ENCODE peak calls at places on chromosomes 6 and 20, in four cellular contexts. One of them, this sample, is unnamed.

GRCh38 chr20:577167-577791 is 32.8 kb downstream of the TCF15 start:
- DNase-seq in brain microvascular endothelial cell: no peak
- DNase-seq in sigmoid colon: no peak
- DNase-seq in GM23338: peak; percentile 88
- DNase-seq in this sample: peak; percentile 28

GRCh38 chr6:127015858-127016257 is 102.6 kb upstream of the RSPO3 start:
- DNase-seq in brain microvascular endothelial cell: no peak
- DNase-seq in sigmoid colon: no peak
- DNase-seq in GM23338: peak; percentile 36
- DNase-seq in this sample: no peak

GRCh38 chr20:31670371-31671228 is 32.9 kb downstream of the COX4I2 start:
- DNase-seq in brain microvascular endothelial cell: peak; percentile 19
- DNase-seq in sigmoid colon: peak; percentile 87
- DNase-seq in GM23338: no peak
- DNase-seq in this sample: no peak

GRCh38 chr6:136647363-136647763 is 97.1 kb upstream of the MAP7 start:
- DNase-seq in brain microvascular endothelial cell: peak; percentile 92
- DNase-seq in sigmoid colon: no peak
- DNase-seq in GM23338: no peak
- DNase-seq in this sample: no peak

GRCh38 chr6:118606858-118607257 is 44.5 kb downstream of the CEP85L start:
- DNase-seq in brain microvascular endothelial cell: no peak
- DNase-seq in sigmoid colon: no peak
- DNase-seq in GM23338: no peak
- DNase-seq in this sample: no peak

GRCh38 chr6:57313711-57314471 is 3.5 kb upstream of the PRIM2 start:
- DNase-seq in brain microvascular endothelial cell: peak; percentile 94
- DNase-seq in sigmoid colon: peak; percentile 91
- DNase-seq in GM23338: no peak
- DNase-seq in this sample: no peak

GRCh38 chr20:35956616-35957015 is 2.3 kb upstream of the SCAND1 start:
- DNase-seq in brain microvascular endothelial cell: no peak
- DNase-seq in sigmoid colon: no peak
- DNase-seq in GM23338: no peak
- DNase-seq in this sample: no peak

GRCh38 chr6:3157151-3157933 is at the start of gene TUBB2A:
- DNase-seq in brain microvascular endothelial cell: peak; percentile 59
- DNase-seq in sigmoid colon: peak; percentile 95
- DNase-seq in GM23338: peak; percentile 83
- DNase-seq in this sample: peak; percentile 91

GRCh38 chr20:62123450-62124118 is 1.3 kb downstream of the LSM14B start:
- DNase-seq in brain microvascular endothelial cell: peak; percentile 57
- DNase-seq in sigmoid colon: no peak
- DNase-seq in GM23338: peak; percentile 41
- DNase-seq in this sample: no peak

GRCh38 chr20:22248052-22248667 is 336.2 kb downstream of the FOXA2 start:
- DNase-seq in brain microvascular endothelial cell: peak; percentile 3
- DNase-seq in sigmoid colon: no peak
- DNase-seq in GM23338: peak; percentile 71
- DNase-seq in this sample: peak; percentile 45

GRCh38 chr20:41145317-41145716 is 8.0 kb downstream of the PLCG1 start:
- DNase-seq in brain microvascular endothelial cell: no peak
- DNase-seq in sigmoid colon: no peak
- DNase-seq in GM23338: no peak
- DNase-seq in this sample: no peak

GRCh38 chr6:165890404-165890735 is 227.3 kb upstream of the PDE10A start:
- DNase-seq in brain microvascular endothelial cell: no peak
- DNase-seq in sigmoid colon: no peak
- DNase-seq in GM23338: peak; percentile 10
- DNase-seq in this sample: no peak

GRCh38 chr6:165893431-165893830 is 230.4 kb upstream of the PDE10A start:
- DNase-seq in brain microvascular endothelial cell: no peak
- DNase-seq in sigmoid colon: no peak
- DNase-seq in GM23338: no peak
- DNase-seq in this sample: no peak

GRCh38 chr6:165894228-165894825 is 231.3 kb upstream of the PDE10A start:
- DNase-seq in brain microvascular endothelial cell: no peak
- DNase-seq in sigmoid colon: no peak
- DNase-seq in GM23338: no peak
- DNase-seq in this sample: no peak

GRCh38 chr6:165889636-165890403 is 226.8 kb upstream of the PDE10A start:
- DNase-seq in brain microvascular endothelial cell: peak; percentile 58
- DNase-seq in sigmoid colon: no peak
- DNase-seq in GM23338: peak; percentile 76
- DNase-seq in this sample: peak; percentile 59

DNA sequence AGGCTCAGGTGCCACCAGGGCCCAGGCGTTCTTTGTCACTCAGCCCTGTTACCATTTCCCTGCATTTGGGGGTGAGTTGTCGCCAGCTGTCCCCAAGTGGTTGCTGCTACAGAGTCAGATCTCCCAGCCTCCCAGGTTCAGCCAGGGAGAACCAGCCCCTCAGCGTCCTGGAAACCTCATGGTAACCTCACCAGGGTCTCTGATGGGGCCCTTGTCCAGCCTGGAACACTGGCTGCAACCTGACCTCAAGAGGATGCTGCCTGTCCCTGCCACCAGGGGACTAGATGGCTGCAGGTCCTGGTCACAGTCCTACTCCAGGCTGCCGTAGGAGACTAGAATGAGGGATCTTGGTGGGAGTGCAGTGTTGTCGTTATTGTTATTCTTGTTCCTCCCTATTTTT is 228.3 kb upstream of the PDE10A start:
- DNase-seq in brain microvascular endothelial cell: no peak
- DNase-seq in sigmoid colon: no peak
- DNase-seq in GM23338: peak; percentile 8
- DNase-seq in this sample: no peak
- TF ChIP-seq CTCF in brain microvascular endothelial cell: peak; percentile 36
- TF ChIP-seq CTCF in sigmoid colon: no peak
- TF ChIP-seq CTCF in GM23338: peak; percentile 27
- TF ChIP-seq CTCF in this sample: no peak

DNA sequence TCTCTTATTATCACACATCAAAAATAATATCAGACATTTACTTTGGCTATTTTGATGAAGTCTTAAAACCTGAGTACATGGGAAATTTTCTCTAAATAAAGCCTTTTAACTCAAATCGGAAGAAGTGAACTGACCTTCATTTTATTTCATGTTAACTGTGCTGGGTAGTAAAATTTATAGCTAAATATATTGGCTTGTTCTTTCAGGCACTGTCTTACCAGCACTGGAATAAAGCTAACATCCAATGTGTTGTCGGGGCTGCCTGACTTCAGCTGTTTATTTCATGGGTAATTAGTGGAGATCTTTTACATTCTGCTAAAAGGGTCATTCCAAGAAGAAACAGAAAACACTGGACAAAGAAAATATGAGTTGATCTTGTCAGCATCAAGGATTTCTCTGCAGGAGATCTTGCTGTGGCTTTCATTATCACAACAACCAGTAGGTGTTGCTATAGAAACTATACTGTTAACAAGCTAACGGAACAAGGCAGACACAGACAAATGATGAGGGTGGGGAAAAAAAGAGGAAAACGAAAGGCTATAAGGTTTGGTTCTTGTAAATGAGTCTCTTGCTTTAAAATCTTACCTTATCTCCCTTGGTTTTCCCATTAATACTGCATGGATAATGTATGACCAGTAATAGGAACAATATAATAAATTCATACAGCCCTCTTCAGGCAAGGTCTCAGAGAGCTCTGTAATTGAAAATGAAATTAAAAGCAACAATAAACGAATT is 206.9 kb downstream of the SIM1 start:
- DNase-seq in brain microvascular endothelial cell: peak; percentile 82
- DNase-seq in sigmoid colon: no peak
- DNase-seq in GM23338: peak; percentile 66
- DNase-seq in this sample: no peak
- TF ChIP-seq CTCF in brain microvascular endothelial cell: peak; percentile 17
- TF ChIP-seq CTCF in sigmoid colon: no peak
- TF ChIP-seq CTCF in GM23338: peak; percentile 38
- TF ChIP-seq CTCF in this sample: no peak

DNA sequence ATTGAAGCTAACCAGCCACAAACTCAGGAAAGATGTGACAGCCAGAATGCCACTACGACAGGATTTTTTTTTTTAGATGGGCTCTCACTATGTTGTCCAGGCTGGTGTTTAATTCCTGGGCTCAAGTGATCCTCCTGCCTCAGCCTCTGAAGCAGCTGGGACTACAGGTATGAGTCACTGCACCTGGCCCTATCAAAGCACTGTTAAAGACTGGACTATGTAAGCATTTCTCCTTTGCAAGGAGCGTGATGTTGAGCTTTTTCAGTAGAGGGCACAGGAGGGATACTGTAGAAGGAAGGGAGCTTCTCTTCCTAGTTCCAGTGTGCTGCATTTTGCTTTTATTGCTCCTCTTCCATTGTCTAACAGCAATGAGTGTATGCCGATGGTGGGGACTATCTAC is 35.8 kb downstream of the ZBTB9 start:
- DNase-seq in brain microvascular endothelial cell: no peak
- DNase-seq in sigmoid colon: no peak
- DNase-seq in GM23338: peak; percentile 21
- DNase-seq in this sample: no peak
- TF ChIP-seq CTCF in brain microvascular endothelial cell: no peak
- TF ChIP-seq CTCF in sigmoid colon: no peak
- TF ChIP-seq CTCF in GM23338: peak; percentile 24
- TF ChIP-seq CTCF in this sample: no peak

DNA sequence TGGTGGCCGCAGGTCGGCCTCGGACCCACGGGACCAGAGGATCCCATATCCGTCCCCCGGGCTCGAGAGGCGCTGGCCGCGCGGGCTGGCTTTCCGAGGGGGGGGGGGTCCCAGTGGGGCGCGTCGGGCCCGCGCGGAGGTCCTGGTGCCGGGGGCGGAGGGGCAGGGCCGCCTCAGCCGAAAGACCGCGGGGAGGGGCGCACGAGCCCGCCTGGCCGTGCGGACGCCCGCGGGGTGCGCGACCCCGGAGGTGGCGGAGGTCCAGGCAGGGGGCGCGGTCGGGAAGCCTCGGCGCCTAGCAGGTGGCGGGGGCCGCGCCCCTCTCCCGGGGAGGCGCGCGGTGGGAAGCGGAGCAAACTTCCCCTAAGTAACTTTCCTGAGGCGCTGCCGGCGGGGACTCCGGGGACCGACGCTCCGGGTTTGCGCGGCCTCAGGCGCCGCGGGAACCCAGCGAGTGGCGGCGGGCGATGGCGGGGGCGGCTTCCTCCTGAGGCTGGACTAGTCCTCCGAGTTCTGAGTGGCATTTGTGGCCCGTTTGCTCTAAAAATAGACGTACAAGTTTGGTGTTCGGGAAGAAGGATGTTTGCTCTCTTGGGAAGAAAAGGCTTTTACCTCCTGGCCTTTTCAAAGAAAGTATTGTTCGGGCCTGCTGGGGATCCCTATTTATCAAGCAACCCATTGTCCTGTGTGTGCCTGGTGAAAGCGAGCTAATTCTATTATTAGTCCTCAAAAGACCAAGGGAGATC is 26.4 kb upstream of the BTBD3 start:
- DNase-seq in brain microvascular endothelial cell: peak; percentile 21
- DNase-seq in sigmoid colon: peak; percentile 75
- DNase-seq in GM23338: peak; percentile 60
- DNase-seq in this sample: peak; percentile 61
- TF ChIP-seq CTCF in brain microvascular endothelial cell: no peak
- TF ChIP-seq CTCF in sigmoid colon: no peak
- TF ChIP-seq CTCF in GM23338: no peak
- TF ChIP-seq CTCF in this sample: no peak

GRCh38 chr20:64079273-64080012 is at the start of gene RGS19:
- DNase-seq in brain microvascular endothelial cell: no peak
- DNase-seq in sigmoid colon: peak; percentile 85
- DNase-seq in GM23338: peak; percentile 77
- DNase-seq in this sample: peak; percentile 55
- TF ChIP-seq CTCF in brain microvascular endothelial cell: no peak
- TF ChIP-seq CTCF in sigmoid colon: no peak
- TF ChIP-seq CTCF in GM23338: no peak
- TF ChIP-seq CTCF in this sample: no peak

DNA sequence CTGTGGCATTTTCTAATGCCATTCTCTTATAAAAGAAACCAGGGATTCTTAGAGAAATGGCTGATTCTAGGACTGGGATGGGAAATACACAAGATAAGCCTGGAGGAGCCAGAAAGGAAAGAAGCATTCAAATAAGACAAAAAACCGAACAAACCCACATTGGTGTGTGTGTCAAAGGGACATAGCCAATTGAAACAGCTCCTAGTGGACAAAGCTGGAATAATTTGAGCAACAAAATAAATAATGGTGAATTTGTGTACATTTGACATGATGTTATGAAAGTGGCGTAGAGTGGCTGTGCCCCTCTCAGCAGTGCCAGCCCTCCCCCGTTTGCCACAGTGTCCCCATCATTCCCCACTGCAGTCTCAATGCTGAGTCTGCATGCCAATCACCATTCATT is 55.5 kb downstream of the B3GAT2 start:
- DNase-seq in brain microvascular endothelial cell: no peak
- DNase-seq in sigmoid colon: no peak
- DNase-seq in GM23338: no peak
- DNase-seq in this sample: no peak
- TF ChIP-seq CTCF in brain microvascular endothelial cell: peak; percentile 41
- TF ChIP-seq CTCF in sigmoid colon: no peak
- TF ChIP-seq CTCF in GM23338: peak; percentile 1
- TF ChIP-seq CTCF in this sample: peak; percentile 75

DNA sequence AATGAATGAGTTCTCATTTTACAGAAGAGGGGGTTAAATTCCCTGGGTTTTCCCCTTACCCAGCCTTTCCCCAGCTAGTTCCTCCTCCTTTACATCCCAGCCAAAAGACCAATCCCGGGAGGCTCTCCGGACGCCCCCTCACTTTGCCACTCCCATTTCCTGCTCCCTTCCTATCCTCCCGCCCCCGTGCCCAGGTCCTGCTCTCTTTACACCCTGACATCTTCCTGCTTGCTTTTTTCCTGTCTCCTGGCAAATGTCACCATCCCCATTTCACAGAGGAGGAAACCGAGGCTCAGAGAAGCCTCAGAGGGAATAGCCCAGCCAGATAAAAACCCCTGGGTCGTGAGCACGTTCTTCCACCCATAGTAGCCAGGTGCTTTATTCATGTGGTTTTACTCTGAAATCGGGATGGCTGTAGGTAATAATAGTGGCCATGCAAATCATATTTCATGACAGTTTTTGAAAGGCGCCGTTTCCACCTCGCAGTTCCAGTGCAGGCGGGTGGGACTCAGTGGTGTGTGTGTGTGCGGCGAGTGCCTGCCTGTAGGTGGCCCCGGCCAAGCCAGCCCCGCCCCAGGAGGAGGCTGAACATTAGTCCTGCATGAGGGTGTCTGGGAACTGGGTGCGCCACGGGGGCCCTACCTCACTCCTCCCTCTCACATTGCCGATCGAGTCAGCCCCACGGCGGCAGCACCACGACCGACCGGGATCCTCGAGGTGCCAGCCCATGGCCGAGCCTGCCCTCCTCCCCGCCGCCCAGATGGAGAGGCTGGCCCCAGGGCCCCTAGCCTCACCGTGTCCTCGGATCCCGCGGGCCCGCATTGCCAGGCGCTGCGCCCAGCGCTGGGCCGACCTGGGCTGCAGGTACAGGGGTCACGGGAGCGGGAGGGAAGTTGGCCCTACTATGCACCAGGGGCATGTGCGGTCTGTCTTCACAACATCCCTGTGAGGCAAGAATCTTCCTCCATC is at the start of gene ARHGAP40:
- DNase-seq in brain microvascular endothelial cell: no peak
- DNase-seq in sigmoid colon: no peak
- DNase-seq in GM23338: peak; percentile 68
- DNase-seq in this sample: peak; percentile 32
- TF ChIP-seq CTCF in brain microvascular endothelial cell: peak; percentile 64
- TF ChIP-seq CTCF in sigmoid colon: no peak
- TF ChIP-seq CTCF in GM23338: peak; percentile 26
- TF ChIP-seq CTCF in this sample: no peak

This sample was measured in glutamatergic neuron.